ENCODE peak calls at places on chromosomes 7 and 10, in six cellular contexts. S is body of pancreas, R is iris pigment epithelial cell, Z is GM03348, Y is RCC 7860, U is NCI-H1092. L is an unnamed sample.

GRCh38 chr10:88974446-88975376 is 15.9 kb upstream of the FAS start:
- DNase-seq in S (no peak), R (peak; percentile 49), Z (no peak), U (no peak), Y (peak; percentile 29), L (no peak)

GRCh38 chr7:73844848-73845460 is 2.6 kb upstream of the METTL27 start:
- DNase-seq in R (peak; percentile 71), U (no peak), Z (peak; percentile 67), Y (peak; percentile 29), S (no peak), L (no peak)

GRCh38 chr10:3660753-3661152 is 124.3 kb downstream of the KLF6 start:
- DNase-seq in Y (no peak), R (no peak), S (no peak), U (no peak), Z (no peak), L (no peak)

GRCh38 chr10:69572159-69573055 is 815 bp downstream of the NEUROG3 start:
- DNase-seq in Z (no peak), Y (no peak), U (no peak), S (no peak), R (peak; percentile 15), L (no peak)

GRCh38 chr7:98322331-98323260 is 41.1 kb downstream of the BRI3 start:
- DNase-seq in Y (no peak), R (no peak), S (no peak), Z (peak; percentile 45), U (no peak), L (no peak)

GRCh38 chr7:101882595-101883564 is 65.5 kb downstream of the CUX1 start:
- DNase-seq in Z (peak; percentile 94), U (peak; percentile 80), S (peak; percentile 85), R (peak; percentile 100), Y (peak; percentile 99), L (peak; percentile 90)

GRCh38 chr10:52111151-52111891 is 202.8 kb upstream of the DKK1 start:
- DNase-seq in R (no peak), S (no peak), U (no peak), Z (no peak), Y (no peak), L (no peak)

GRCh38 chr10:110207805-110208613 is 604 bp downstream of the MXI1 start:
- DNase-seq in Z (peak; percentile 64), S (no peak), R (peak; percentile 47), U (no peak), Y (no peak), L (no peak)

GRCh38 chr7:112573302-112574039 is 92.7 kb downstream of the LSMEM1 start:
- DNase-seq in S (no peak), U (no peak), R (peak; percentile 31), Y (no peak), Z (no peak), L (no peak)

GRCh38 chr7:135322571-135323340 is 89.1 kb downstream of the STRA8 start:
- DNase-seq in R (no peak), U (no peak), S (no peak), Y (no peak), Z (no peak), L (no peak)

GRCh38 chr7:46534593-46535271 is 613.7 kb upstream of the IGFBP3 start:
- DNase-seq in R (peak; percentile 96), Y (peak; percentile 61), U (no peak), Z (no peak), S (no peak), L (no peak)

GRCh38 chr10:14378387-14378960 is 47.8 kb upstream of the FRMD4A start:
- DNase-seq in R (no peak), U (no peak), Y (no peak), Z (no peak), S (no peak), L (no peak)

GRCh38 chr10:14782691-14783363 is 8.1 kb upstream of the FAM107B start:
- DNase-seq in Y (peak; percentile 97), Z (no peak), U (no peak), R (peak; percentile 33), S (no peak), L (no peak)